ENCODE peak calls at places on chromosomes 1 and 21, in five cellular contexts. P is CD4-positive, alpha-beta T cell; I is GM20000; Z is neural crest cell; C is AG08396. W is an unnamed sample.

GRCh38 chr1:210446479-210446878 is 117.8 kb downstream of the HHAT start:
- DNase-seq in I (no peak), Z (no peak), C (no peak), P (peak; percentile 70), W (no peak)

GRCh38 chr1:1282998-1283397 is 2.8 kb downstream of the SCNN1D start:
- DNase-seq in C (no peak), P (no peak), I (no peak), Z (no peak), W (peak; percentile 54)

GRCh38 chr21:40466893-40467483 is 380.0 kb downstream of the DSCAM start:
- DNase-seq in P (no peak), C (no peak), Z (no peak), I (no peak), W (no peak)

GRCh38 chr1:168134132-168135041 is 2.3 kb downstream of the GPR161 start:
- DNase-seq in I (no peak), Z (no peak), C (no peak), P (no peak), W (no peak)

GRCh38 chr1:205458777-205459566 is 3.1 kb upstream of the BLACAT1 start:
- DNase-seq in I (no peak), P (no peak), Z (peak; percentile 53), C (peak; percentile 78), W (no peak)

GRCh38 chr1:150528196-150528595 is 12.6 kb downstream of the FALEC start:
- DNase-seq in Z (no peak), P (no peak), C (peak; percentile 56), I (no peak), W (no peak)

GRCh38 chr1:97864615-97865014 is 56.2 kb downstream of the DPYD start:
- DNase-seq in P (no peak), C (no peak), I (no peak), Z (no peak), W (no peak)

GRCh38 chr1:215128514-215128913 is 46.0 kb downstream of the KCNK2 start:
- DNase-seq in Z (no peak), P (no peak), I (no peak), C (no peak), W (no peak)

GRCh38 chr1:243325305-243325890 is 69.6 kb downstream of the SDCCAG8 start:
- DNase-seq in P (no peak), C (peak; percentile 33), Z (peak; percentile 26), I (peak; percentile 32), W (no peak)

GRCh38 chr1:205477759-205478247 is 22.0 kb upstream of the BLACAT1 start:
- DNase-seq in Z (no peak), I (no peak), P (no peak), C (no peak), W (no peak)

GRCh38 chr1:59766463-59766862 is 48.3 kb upstream of the HOOK1 start:
- DNase-seq in P (no peak), Z (no peak), I (no peak), C (no peak), W (no peak)

GRCh38 chr1:147627435-147628110 is 42.8 kb downstream of the ACP6 start:
- DNase-seq in C (peak; percentile 77), Z (peak; percentile 52), P (peak; percentile 59), I (peak; percentile 73), W (no peak)

GRCh38 chr1:207241164-207241934 is 80.1 kb upstream of the CD55 start:
- DNase-seq in C (no peak), Z (no peak), P (no peak), I (no peak), W (no peak)

GRCh38 chr1:33918368-33918767 is 54.5 kb downstream of the HMGB4 start:
- DNase-seq in C (peak; percentile 74), P (no peak), Z (no peak), I (no peak), W (no peak)

GRCh38 chr1:154750681-154751665 is 119.1 kb downstream of the KCNN3 start:
- DNase-seq in I (no peak), Z (no peak), P (no peak), C (no peak), W (no peak)

GRCh38 chr1:17802945-17803344 is 47.8 kb downstream of the ACTL8 start:
- DNase-seq in Z (no peak), C (no peak), I (no peak), P (no peak), W (no peak)

GRCh38 chr1:98870959-98871903 is 133.4 kb downstream of the PLPPR5 start:
- DNase-seq in P (no peak), I (peak; percentile 38), C (no peak), Z (no peak), W (no peak)

GRCh38 chr1:228736844-228737415 is 1.7 kb downstream of the RHOU start:
- DNase-seq in I (no peak), Z (no peak), P (no peak), C (no peak), W (no peak)

W was measured in CD14-positive monocyte.